ENCODE peak calls at places on chromosomes 6 and 20, in four cellular contexts. Z is mucosa of descending colon, K is tibial artery, N is stomach. G is an unnamed sample.

GRCh38 chr6:34071111-34071883 is 74.6 kb downstream of the GRM4 start:
- DNase-seq in Z (no peak), K (no peak), N (no peak), G (no peak)

GRCh38 chr20:64055893-64056638 is 6.6 kb upstream of the SOX18 start:
- DNase-seq in Z (no peak), K (no peak), N (no peak), G (no peak)

GRCh38 chr6:21740719-21741118 is 147.2 kb downstream of the SOX4 start:
- DNase-seq in Z (no peak), K (no peak), N (no peak), G (no peak)

GRCh38 chr6:75334266-75335040 is 49.9 kb upstream of the TMEM30A start:
- DNase-seq in Z (no peak), K (no peak), N (no peak), G (peak; percentile 88)

GRCh38 chr20:49671429-49671828 is 42.2 kb downstream of the B4GALT5 start:
- DNase-seq in Z (no peak), K (no peak), N (no peak), G (no peak)

GRCh38 chr6:123007885-123008284 is 11.8 kb downstream of the CLVS2 start:
- DNase-seq in Z (no peak), K (no peak), N (no peak), G (no peak)

GRCh38 chr6:39700362-39700761 is 24.8 kb downstream of the KIF6 start:
- DNase-seq in Z (no peak), K (no peak), N (no peak), G (no peak)

GRCh38 chr6:117167520-117168271 is 97.7 kb upstream of the VGLL2 start:
- DNase-seq in Z (no peak), K (no peak), N (no peak), G (peak; percentile 78)

GRCh38 chr6:147651249-147652063 is 143.0 kb downstream of the SAMD5 start:
- DNase-seq in Z (no peak), K (no peak), N (no peak), G (no peak)

GRCh38 chr6:157239671-157240058 is 83.7 kb downstream of the TMEM242 start:
- DNase-seq in Z (no peak), K (no peak), N (no peak), G (no peak)

GRCh38 chr6:158029668-158030230 is 48.1 kb downstream of the SYNJ2 start:
- DNase-seq in Z (no peak), K (peak; percentile 41), N (no peak), G (no peak)

GRCh38 chr20:60921021-60921622 is 330.9 kb upstream of the CDH4 start:
- DNase-seq in Z (no peak), K (no peak), N (no peak), G (no peak)

GRCh38 chr6:38974389-38975133 is 74.0 kb upstream of the GLP1R start:
- DNase-seq in Z (no peak), K (no peak), N (no peak), G (peak; percentile 8)

GRCh38 chr6:162421004-162421403 is 306.6 kb downstream of the PRKN start:
- DNase-seq in Z (no peak), K (no peak), N (no peak), G (no peak)

GRCh38 chr6:123014835-123015234 is 18.8 kb downstream of the CLVS2 start:
- DNase-seq in Z (no peak), K (no peak), N (no peak), G (no peak)

GRCh38 chr6:2078888-2079287 is 166.5 kb downstream of the GMDS start:
- DNase-seq in Z (no peak), K (no peak), N (no peak), G (no peak)

GRCh38 chr6:79601020-79601609 is 30.0 kb upstream of the SH3BGRL2 start:
- DNase-seq in Z (no peak), K (no peak), N (no peak), G (peak; percentile 33)

GRCh38 chr20:20267685-20268429 is 100.0 kb upstream of the INSM1 start:
- DNase-seq in Z (no peak), K (peak; percentile 55), N (no peak), G (no peak)

GRCh38 chr20:36173451-36173933 is 19.0 kb downstream of the EPB41L1 start:
- DNase-seq in Z (no peak), K (no peak), N (no peak), G (no peak)

GRCh38 chr20:62470003-62470402 is 5.8 kb downstream of the GATA5 start:
- DNase-seq in Z (no peak), K (no peak), N (peak; percentile 37), G (no peak)

GRCh38 chr20:24756292-24757025 is 192.6 kb upstream of the CST7 start:
- DNase-seq in Z (no peak), K (no peak), N (peak; percentile 11), G (no peak)

GRCh38 chr6:75568965-75569364 is 32.7 kb upstream of the SENP6 start:
- DNase-seq in Z (no peak), K (no peak), N (no peak), G (no peak)

GRCh38 chr20:4932061-4932460 is 69.2 kb downstream of the SLC23A2 start:
- DNase-seq in Z (no peak), K (no peak), N (no peak), G (no peak)

GRCh38 chr20:59013031-59013951 is 5.9 kb upstream of the TUBB1 start:
- DNase-seq in Z (no peak), K (no peak), N (peak; percentile 11), G (no peak)

GRCh38 chr6:100343678-100344077 is 121.0 kb downstream of the SIM1 start:
- DNase-seq in Z (no peak), K (no peak), N (no peak), G (no peak)

GRCh38 chr6:99183066-99183465 is 166.4 kb downstream of the FAXC start:
- DNase-seq in Z (no peak), K (no peak), N (no peak), G (no peak)

GRCh38 chr6:96499781-96500180 is 21.8 kb upstream of the UFL1 start:
- DNase-seq in Z (peak; percentile 52), K (no peak), N (no peak), G (no peak)

GRCh38 chr6:34340906-34341480 is 51.5 kb downstream of the NUDT3 start:
- DNase-seq in Z (no peak), K (no peak), N (no peak), G (no peak)

GRCh38 chr20:1368448-1369199 is 24.2 kb downstream of the FKBP1A start:
- DNase-seq in Z (no peak), K (no peak), N (no peak), G (no peak)

GRCh38 chr6:17945111-17945510 is 42.3 kb downstream of the KIF13A start:
- DNase-seq in Z (no peak), K (no peak), N (no peak), G (no peak)

GRCh38 chr6:14270925-14271791 is 153.6 kb downstream of the CD83 start:
- DNase-seq in Z (peak; percentile 66), K (no peak), N (peak; percentile 54), G (peak; percentile 43)

GRCh38 chr20:62489186-62489939 is 13.6 kb upstream of the GATA5 start:
- DNase-seq in Z (no peak), K (no peak), N (no peak), G (no peak)

GRCh38 chr6:112337209-112337638 is 9.9 kb upstream of the RFPL4B start:
- DNase-seq in Z (no peak), K (peak; percentile 63), N (peak; percentile 53), G (peak; percentile 60)

GRCh38 chr6:6008648-6009421 is 2.1 kb upstream of the NRN1 start:
- DNase-seq in Z (peak; percentile 65), K (peak; percentile 73), N (peak; percentile 40), G (peak; percentile 68)

GRCh38 chr6:123945386-123945785 is 141.7 kb downstream of the NKAIN2 start:
- DNase-seq in Z (no peak), K (no peak), N (no peak), G (no peak)

GRCh38 chr6:139323511-139324445 is 32.0 kb upstream of the TXLNB start:
- DNase-seq in Z (peak; percentile 66), K (peak; percentile 66), N (peak; percentile 60), G (peak; percentile 71)

GRCh38 chr6:79170915-79171314 is 63.6 kb downstream of the HMGN3 start:
- DNase-seq in Z (no peak), K (no peak), N (no peak), G (peak; percentile 81)

GRCh38 chr6:48990746-48991145 is 472.3 kb downstream of the MMUT start:
- DNase-seq in Z (no peak), K (no peak), N (no peak), G (no peak)

GRCh38 chr20:45014671-45015415 is 48.5 kb downstream of the STK4 start:
- DNase-seq in Z (no peak), K (no peak), N (no peak), G (no peak)
- H3K4me3 ChIP-seq in Z (no peak overlapping the region), K (no peak overlapping the region), N (no peak overlapping the region), G (no peak overlapping the region)

GRCh38 chr6:154134471-154135147 is 95.6 kb downstream of the OPRM1 start:
- DNase-seq in Z (no peak), K (no peak), N (no peak), G (no peak)
- H3K4me3 ChIP-seq in Z (no peak overlapping the region), K (no peak overlapping the region), N (no peak overlapping the region), G (no peak overlapping the region)

DNA sequence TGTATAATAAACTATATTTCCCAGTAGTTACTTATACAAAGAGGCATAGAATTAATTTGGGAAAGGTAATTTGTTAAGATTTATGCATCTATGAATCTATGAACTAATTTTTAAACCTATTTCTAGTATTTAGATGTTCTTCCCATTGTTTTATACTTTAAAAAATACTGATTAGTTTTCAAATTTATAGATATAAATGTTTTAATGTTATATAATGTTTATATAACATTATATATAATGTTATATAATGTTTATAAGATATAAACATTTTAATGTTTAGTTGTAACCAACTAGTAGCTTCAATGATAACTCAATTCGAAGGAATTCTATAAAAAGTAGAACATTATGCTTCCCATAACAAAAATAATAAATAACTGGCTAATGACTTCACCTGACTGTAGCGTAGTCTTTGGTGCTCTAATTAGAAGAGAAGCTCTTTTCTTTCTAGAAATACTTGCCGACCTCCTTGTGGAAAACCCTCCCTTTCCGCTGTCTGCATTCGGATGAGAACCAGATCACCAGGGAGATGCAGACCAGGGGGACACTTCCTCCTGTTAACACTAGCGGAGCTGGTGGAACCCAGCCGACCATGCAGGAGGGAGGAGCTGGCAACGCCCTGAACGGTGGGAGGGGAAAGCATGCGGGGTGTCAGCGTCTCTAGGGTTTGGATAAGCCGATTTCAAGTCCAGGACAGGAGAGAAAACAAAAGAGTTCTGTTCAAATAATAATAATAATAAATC is 158.4 kb downstream of the OR2B2 start:
- DNase-seq in Z (peak; percentile 85), K (peak; percentile 37), N (peak; percentile 37), G (peak; percentile 49)
- H3K4me3 ChIP-seq in Z (no peak overlapping the region), K (peak overlapping the region; percentile 74), N (peak overlapping the region; percentile 80), G (peak overlapping the region; percentile 97)

DNA sequence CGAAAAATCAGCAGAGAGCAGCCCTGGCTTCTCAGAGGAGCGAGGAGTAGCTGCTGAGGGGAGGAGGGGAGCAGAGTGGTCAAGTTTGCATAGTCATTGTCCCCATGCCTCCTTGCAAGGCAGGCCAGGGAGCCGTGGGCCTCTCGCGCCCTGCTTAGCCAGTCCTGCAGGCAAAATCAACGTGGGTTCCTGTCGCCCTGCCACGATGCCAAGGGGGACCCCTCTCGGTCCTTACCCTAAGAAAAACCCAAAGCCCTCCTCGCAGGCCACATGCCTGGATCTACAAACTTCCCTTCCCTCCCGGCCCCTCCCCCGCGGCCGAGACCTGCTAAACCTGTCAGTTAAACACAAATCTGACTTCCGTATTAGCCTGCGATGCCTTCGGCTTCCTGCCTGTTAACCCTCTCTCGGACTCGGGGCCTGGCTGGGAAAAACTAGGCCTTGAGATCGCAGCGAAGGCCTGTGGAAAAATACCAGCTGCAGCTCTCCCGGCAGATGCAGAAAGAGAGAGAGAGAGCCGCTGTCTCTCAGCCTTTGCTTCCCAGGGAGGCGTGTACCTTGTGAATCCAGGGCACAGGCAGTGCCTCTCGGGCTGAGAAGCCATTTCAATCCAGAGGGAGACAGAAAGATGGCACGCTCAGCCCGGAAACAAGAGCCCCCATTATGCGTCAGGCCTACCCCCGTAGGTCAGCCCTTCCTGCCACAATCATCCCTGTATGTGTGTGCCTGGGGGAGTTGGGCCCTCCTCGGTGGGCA is 975 bp upstream of the ZMYND8 start:
- DNase-seq in Z (peak; percentile 95), K (peak; percentile 74), N (peak; percentile 96), G (peak; percentile 91)
- H3K4me3 ChIP-seq in Z (no peak overlapping the region), K (peak overlapping the region; percentile 12), N (peak overlapping the region; percentile 22), G (peak overlapping the region; percentile 11)